ENCODE peak calls at places on chromosomes 13 and 19, in five cellular contexts. Y, F, A, G and M are unnamed samples.

GRCh38 chr13:110627351-110627750 is 12.0 kb downstream of the NAXD start:
- DNase-seq in Y (no peak), F (no peak), A (no peak), G (no peak), M (no peak)

GRCh38 chr19:1690570-1691307 is 38.3 kb upstream of the TCF3 start:
- DNase-seq in Y (no peak), F (peak; percentile 7), A (no peak), G (peak; percentile 64), M (peak; percentile 47)

GRCh38 chr19:2533686-2534085 is 57.8 kb downstream of the GADD45B start:
- DNase-seq in Y (no peak), F (no peak), A (no peak), G (no peak), M (no peak)

GRCh38 chr13:41546372-41547252 is 89.3 kb downstream of the RGCC start:
- DNase-seq in Y (peak; percentile 94), F (peak; percentile 16), A (no peak), G (no peak), M (no peak)

GRCh38 chr19:1663854-1664253 is 11.4 kb upstream of the TCF3 start:
- DNase-seq in Y (no peak), F (no peak), A (no peak), G (no peak), M (no peak)

GRCh38 chr13:84658881-84659661 is 776.8 kb upstream of the SLITRK1 start:
- DNase-seq in Y (peak; percentile 57), F (no peak), A (no peak), G (no peak), M (no peak)

GRCh38 chr13:50574731-50575130 is 268.8 kb downstream of the DLEU7 start:
- DNase-seq in Y (peak; percentile 95), F (no peak), A (no peak), G (no peak), M (no peak)

GRCh38 chr19:13796301-13797057 is 1.2 kb downstream of the ZSWIM4 start:
- DNase-seq in Y (peak; percentile 97), F (peak; percentile 78), A (peak; percentile 88), G (peak; percentile 55), M (no peak)

GRCh38 chr13:109428146-109428545 is 358.2 kb downstream of the IRS2 start:
- DNase-seq in Y (no peak), F (no peak), A (no peak), G (no peak), M (no peak)

GRCh38 chr13:75960538-75960994 is 324.4 kb downstream of the LMO7 start:
- DNase-seq in Y (no peak), F (no peak), A (no peak), G (no peak), M (no peak)

GRCh38 chr13:111046590-111047141 is 68.4 kb upstream of the ARHGEF7 start:
- DNase-seq in Y (peak; percentile 15), F (no peak), A (peak; percentile 73), G (no peak), M (no peak)

GRCh38 chr19:40472516-40472915 is 5.7 kb downstream of the SPTBN4 start:
- DNase-seq in Y (no peak), F (no peak), A (no peak), G (no peak), M (no peak)

GRCh38 chr13:100636441-100636840 is 38.2 kb downstream of the TMTC4 start:
- DNase-seq in Y (no peak), F (no peak), A (no peak), G (no peak), M (no peak)

GRCh38 chr13:34657716-34658115 is 284.4 kb upstream of the NBEA start:
- DNase-seq in Y (peak; percentile 89), F (no peak), A (no peak), G (no peak), M (no peak)

GRCh38 chr13:98658131-98658530 is 81.2 kb upstream of the STK24 start:
- DNase-seq in Y (no peak), F (peak; percentile 9), A (no peak), G (no peak), M (no peak)

GRCh38 chr19:19653597-19654147 is 9.8 kb downstream of the ATP13A1 start:
- DNase-seq in Y (no peak), F (no peak), A (no peak), G (peak; percentile 20), M (no peak)

GRCh38 chr13:39559838-39560237 is 43.2 kb downstream of the LHFPL6 start:
- DNase-seq in Y (no peak), F (no peak), A (no peak), G (no peak), M (no peak)

GRCh38 chr13:34867590-34867989 is 74.5 kb upstream of the NBEA start:
- DNase-seq in Y (peak; percentile 81), F (no peak), A (no peak), G (no peak), M (no peak)

GRCh38 chr19:56294557-56294956 is 20.1 kb downstream of the ZSCAN5A start:
- DNase-seq in Y (peak; percentile 68), F (no peak), A (no peak), G (no peak), M (no peak)

GRCh38 chr19:48487944-48488343 is 18.8 kb downstream of the CYTH2 start:
- DNase-seq in Y (peak; percentile 81), F (peak; percentile 97), A (peak; percentile 87), G (peak; percentile 69), M (peak; percentile 84)

GRCh38 chr19:43527860-43528622 is 1.0 kb upstream of the ETHE1 start:
- DNase-seq in Y (no peak), F (no peak), A (peak; percentile 71), G (peak; percentile 57), M (no peak)

GRCh38 chr19:49421039-49421877 is 2.0 kb downstream of the PTH2 start:
- DNase-seq in Y (peak; percentile 44), F (peak; percentile 58), A (peak; percentile 67), G (peak; percentile 56), M (no peak)

GRCh38 chr13:113064534-113065405 is 40.8 kb upstream of the F7 start:
- DNase-seq in Y (peak; percentile 75), F (peak; percentile 78), A (peak; percentile 52), G (no peak), M (no peak)

DNA sequence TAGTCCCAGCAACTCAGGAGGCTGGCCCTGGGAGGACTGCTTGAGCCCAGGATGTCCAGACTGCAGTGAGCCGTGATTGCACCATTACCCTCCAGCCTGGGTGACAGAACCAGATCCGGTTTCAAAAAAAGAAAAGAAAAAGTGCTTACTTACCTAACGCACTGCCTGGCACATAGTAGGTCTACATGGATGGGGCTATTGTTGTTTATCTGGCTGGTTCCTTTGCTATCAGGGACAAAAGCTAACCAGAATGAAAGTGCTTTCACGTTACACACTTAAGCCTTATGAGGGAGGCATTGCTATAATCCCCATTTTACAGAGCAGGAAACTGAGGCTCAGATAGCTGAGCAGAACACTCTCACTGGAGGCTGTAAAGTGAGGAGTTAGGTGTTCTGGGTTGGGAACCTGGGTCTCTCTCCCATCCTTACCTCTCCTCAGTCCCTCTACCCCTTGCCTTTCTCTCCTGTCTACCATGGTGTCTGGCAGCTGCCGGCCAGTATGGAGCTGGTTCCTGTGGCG is 2.8 kb downstream of the DNM2 start:
- DNase-seq in Y (no peak), F (no peak), A (no peak), G (no peak), M (no peak)
- H3K36me3 ChIP-seq in Y (no peaks in the 10 kb centered on the region), F (peaks cover 6% of the 10 kb centered on the region), A (no peaks in the 10 kb centered on the region), G (peaks cover 9% of the 10 kb centered on the region), M (no peaks in the 10 kb centered on the region)

GRCh38 chr19:38042132-38042531 is 135.1 kb downstream of the SIPA1L3 start:
- DNase-seq in Y (no peak), F (no peak), A (no peak), G (no peak), M (no peak)

GRCh38 chr19:38043649-38044144 is 136.7 kb downstream of the SIPA1L3 start:
- DNase-seq in Y (no peak), F (no peak), A (no peak), G (no peak), M (no peak)

GRCh38 chr19:38046254-38047047 is 139.4 kb downstream of the SIPA1L3 start:
- DNase-seq in Y (no peak), F (no peak), A (no peak), G (no peak), M (no peak)

GRCh38 chr19:38045554-38046253 is 138.7 kb downstream of the SIPA1L3 start:
- DNase-seq in Y (no peak), F (no peak), A (no peak), G (no peak), M (no peak)

DNA sequence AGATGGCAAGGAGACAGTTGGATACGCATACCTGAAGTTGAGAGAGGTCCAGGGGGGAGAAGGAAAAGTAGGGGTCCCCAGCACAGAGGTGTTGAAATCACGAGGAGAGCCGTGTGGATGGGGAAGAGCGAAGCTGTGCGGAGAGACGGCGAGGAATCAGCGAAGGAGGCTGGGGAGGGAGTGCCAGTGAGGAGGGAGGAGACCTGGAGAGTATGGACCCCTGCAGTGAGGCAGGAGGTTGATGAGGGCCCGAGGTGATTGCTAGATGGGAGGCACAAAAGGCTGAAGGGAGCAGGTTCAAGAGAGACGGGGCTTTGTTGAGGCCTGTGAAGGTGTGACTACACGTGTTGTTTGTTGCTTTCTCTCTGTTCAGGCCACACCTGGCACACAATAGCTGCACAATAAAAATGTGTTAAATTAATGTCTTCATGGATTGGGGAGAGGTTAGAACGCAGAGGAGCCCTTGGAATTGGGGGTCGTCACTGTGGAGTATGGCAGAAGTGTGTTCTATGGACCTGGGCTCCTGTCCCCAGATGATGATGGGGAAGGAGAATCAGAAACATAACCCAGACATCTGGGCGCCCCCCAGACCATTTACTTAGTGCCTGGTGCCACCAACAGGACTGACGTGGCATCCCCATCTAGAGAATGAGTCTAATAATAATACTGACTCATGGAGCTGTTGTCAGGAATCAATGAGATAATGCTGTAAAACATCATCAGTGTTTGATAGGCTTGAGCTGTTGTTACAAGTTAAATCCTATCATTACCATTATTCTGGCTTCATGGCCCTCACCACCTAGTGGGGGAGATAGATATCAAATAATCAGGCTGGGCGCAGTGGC is 137.5 kb downstream of the SIPA1L3 start:
- DNase-seq in Y (peak; percentile 69), F (no peak), A (no peak), G (no peak), M (no peak)
- TF ChIP-seq CTCF in Y (peak; percentile 16), F (no peak), A (no peak), G (no peak), M (no peak)

DNA sequence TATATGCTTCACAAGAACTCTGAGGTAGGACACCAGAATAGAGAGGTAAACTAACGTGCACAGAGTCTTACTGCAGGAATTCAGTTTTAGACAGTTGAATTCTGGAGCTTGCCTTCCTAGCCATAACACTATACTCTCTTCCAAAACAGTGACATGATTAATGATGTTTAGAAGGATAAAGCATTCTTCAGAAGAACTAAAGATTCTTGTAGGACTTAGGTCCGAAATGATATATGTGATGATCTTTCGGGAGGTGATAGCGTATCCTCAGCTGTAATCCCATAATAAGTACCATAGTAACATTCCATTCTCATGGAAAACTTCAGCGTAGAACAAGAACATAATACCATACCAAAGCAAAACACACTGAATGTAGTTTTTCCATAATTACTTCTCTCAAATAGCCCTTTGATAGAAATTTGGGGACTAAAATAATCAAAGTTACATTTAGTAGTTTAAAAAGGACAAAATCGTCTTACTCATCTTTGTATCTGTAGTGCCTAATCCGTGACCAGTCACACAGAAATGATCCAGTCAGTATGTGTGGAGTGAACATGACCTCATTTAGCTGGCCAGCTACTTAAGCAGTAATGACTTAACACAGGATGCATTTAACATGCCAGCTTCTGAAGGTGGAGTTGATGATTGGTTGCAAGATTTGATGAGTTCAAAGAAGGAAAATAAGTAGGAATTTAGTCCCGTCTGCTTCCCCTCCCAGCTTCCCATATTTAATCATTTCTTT is 38.4 kb downstream of the PIBF1 start:
- DNase-seq in Y (peak; percentile 95), F (no peak), A (no peak), G (no peak), M (no peak)
- H3K36me3 ChIP-seq in Y (no peaks in the 10 kb centered on the region), F (peaks cover 15% of the 10 kb centered on the region), A (peaks cover 28% of the 10 kb centered on the region), G (no peaks in the 10 kb centered on the region), M (peaks cover 7% of the 10 kb centered on the region)

GRCh38 chr19:5503598-5503997 is 48.4 kb downstream of the ZNRF4 start:
- DNase-seq in Y (no peak), F (no peak), A (no peak), G (no peak), M (no peak)
- TF ChIP-seq CTCF in Y (no peak), F (no peak), A (no peak), G (no peak), M (no peak)